ENCODE peak calls at places on chromosome 9, in eight cellular contexts. F, C, P, D, H, L, R and V are unnamed samples. For H3K4me1, the result is how much of the 10 kb centered on the place peaks cover.

GRCh38 chr9:121075251-121076036 is 689 bp downstream of the CNTRL start:
- DNase-seq in F (no peak), C (no peak), P (no peak), D (no peak), H (no peak), L (no peak), R (peak), V (no peak)

GRCh38 chr9:84101892-84102632 is 121.5 kb downstream of the RMI1 start:
- DNase-seq in F (no peak), C (no peak), P (no peak), D (no peak), H (no peak), L (no peak), R (no peak), V (no peak)

GRCh38 chr9:87445646-87446045 is 52.0 kb upstream of the DAPK1 start:
- DNase-seq in F (peak), C (peak), P (peak), D (no peak), H (no peak), L (peak), R (peak), V (no peak)

GRCh38 chr9:121309833-121310425 is 42.0 kb downstream of the GSN start:
- DNase-seq in F (no peak), C (no peak), P (no peak), D (no peak), H (no peak), L (no peak), R (no peak), V (no peak)

GRCh38 chr9:6780690-6781089 is 22.9 kb downstream of the KDM4C start:
- DNase-seq in F (no peak), C (no peak), P (no peak), D (no peak), H (no peak), L (no peak), R (peak), V (no peak)

GRCh38 chr9:121398374-121398773 is 28.3 kb upstream of the STOM start:
- DNase-seq in F (no peak), C (no peak), P (no peak), D (no peak), H (no peak), L (no peak), R (peak), V (no peak)

GRCh38 chr9:92257327-92257726 is 36.2 kb downstream of the IARS1 start:
- DNase-seq in F (no peak), C (no peak), P (no peak), D (no peak), H (no peak), L (no peak), R (no peak), V (no peak)

GRCh38 chr9:124133752-124134151 is 122.2 kb downstream of the LHX2 start:
- DNase-seq in F (peak), C (peak), P (no peak), D (peak), H (no peak), L (peak), R (peak), V (no peak)

GRCh38 chr9:4417578-4418325 is 72.5 kb upstream of the SLC1A1 start:
- DNase-seq in F (no peak), C (no peak), P (no peak), D (no peak), H (no peak), L (no peak), R (peak), V (no peak)

GRCh38 chr9:109181284-109181683 is 14.2 kb upstream of the FRRS1L start:
- DNase-seq in F (no peak), C (no peak), P (peak), D (no peak), H (no peak), L (no peak), R (no peak), V (no peak)

GRCh38 chr9:129383005-129383414 is 204.9 kb upstream of the IER5L start:
- DNase-seq in F (no peak), C (peak), P (no peak), D (peak), H (peak), L (peak), R (no peak), V (no peak)

GRCh38 chr9:12604154-12604825 is 88.9 kb upstream of the TYRP1 start:
- DNase-seq in F (peak), C (no peak), P (no peak), D (no peak), H (no peak), L (no peak), R (no peak), V (no peak)

GRCh38 chr9:36966371-36967097 is 67.5 kb downstream of the PAX5 start:
- DNase-seq in F (no peak), C (no peak), P (no peak), D (no peak), H (no peak), L (no peak), R (no peak), V (no peak)

GRCh38 chr9:134391319-134392231 is 65.3 kb downstream of the RXRA start:
- DNase-seq in F (no peak), C (no peak), P (peak), D (no peak), H (no peak), L (no peak), R (no peak), V (no peak)

GRCh38 chr9:94713446-94714185 is 12.9 kb upstream of the AOPEP start:
- DNase-seq in F (no peak), C (no peak), P (no peak), D (no peak), H (no peak), L (no peak), R (no peak), V (no peak)

GRCh38 chr9:129270205-129270604 is 92.1 kb upstream of the IER5L start:
- DNase-seq in F (no peak), C (no peak), P (peak), D (no peak), H (no peak), L (no peak), R (no peak), V (no peak)

GRCh38 chr9:84970432-84970831 is 300.9 kb downstream of the NTRK2 start:
- DNase-seq in F (peak), C (no peak), P (no peak), D (no peak), H (no peak), L (no peak), R (no peak), V (no peak)

GRCh38 chr9:36818965-36819870 is 214.8 kb downstream of the PAX5 start:
- DNase-seq in F (no peak), C (no peak), P (no peak), D (no peak), H (peak), L (no peak), R (no peak), V (no peak)

GRCh38 chr9:10411272-10411671 is 201.5 kb downstream of the PTPRD start:
- DNase-seq in F (no peak), C (no peak), P (no peak), D (no peak), H (no peak), L (no peak), R (no peak), V (no peak)

GRCh38 chr9:127853312-127854168 is 918 bp downstream of the ENG start:
- DNase-seq in F (no peak), C (no peak), P (no peak), D (no peak), H (no peak), L (no peak), R (no peak), V (no peak)

GRCh38 chr9:127856094-127856740 is 1.8 kb upstream of the ENG start:
- DNase-seq in F (no peak), C (no peak), P (no peak), D (no peak), H (no peak), L (no peak), R (no peak), V (no peak)

GRCh38 chr9:127854169-127854833 is at the start of gene ENG:
- DNase-seq in F (no peak), C (peak), P (no peak), D (peak), H (peak), L (peak), R (peak), V (no peak)

GRCh38 chr9:127857278-127857677 is 2.8 kb upstream of the ENG start:
- DNase-seq in F (no peak), C (no peak), P (no peak), D (no peak), H (no peak), L (no peak), R (no peak), V (no peak)

GRCh38 chr9:127855522-127855921 is 1.1 kb upstream of the ENG start:
- DNase-seq in F (no peak), C (no peak), P (no peak), D (no peak), H (no peak), L (no peak), R (no peak), V (no peak)
- H3K27ac ChIP-seq in F (no peak), C (peak), P (no peak), D (peak), H (peak), L (peak), R (no peak), V (no peak)

GRCh38 chr9:99998866-99999265 is 92.4 kb downstream of the STX17 start:
- DNase-seq in F (no peak), C (no peak), P (no peak), D (no peak), H (no peak), L (no peak), R (no peak), V (no peak)

GRCh38 chr9:99999797-100000196 is 93.3 kb downstream of the STX17 start:
- DNase-seq in F (no peak), C (no peak), P (no peak), D (no peak), H (no peak), L (no peak), R (no peak), V (no peak)

DNA sequence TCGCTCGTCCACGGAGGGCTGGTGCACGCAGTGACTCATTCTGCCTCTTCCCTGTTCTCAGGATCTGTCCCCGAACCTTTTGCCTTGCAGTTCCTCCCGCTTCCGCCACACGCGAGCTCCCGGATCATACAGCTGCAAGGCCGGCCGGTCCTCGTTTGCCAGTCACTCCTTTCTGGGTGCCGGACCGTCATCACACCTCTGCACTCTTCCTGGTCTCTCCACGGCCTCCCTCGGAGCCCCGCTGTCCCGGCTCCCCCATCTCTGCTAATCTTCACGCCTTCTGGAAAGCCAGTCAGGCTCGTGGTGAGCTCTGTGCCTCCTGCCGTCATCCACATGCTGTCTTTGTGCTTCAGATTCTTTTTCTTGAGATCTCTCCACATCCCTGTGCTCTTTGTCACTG is 91.8 kb downstream of the STX17 start:
- DNase-seq in F (no peak), C (no peak), P (no peak), D (no peak), H (no peak), L (peak), R (no peak), V (no peak)
- H3K4me1 ChIP-seq in F (under half), C (under half), P (under half), D (under half), H (under half), L (under half), R (under half), V (under half)

DNA sequence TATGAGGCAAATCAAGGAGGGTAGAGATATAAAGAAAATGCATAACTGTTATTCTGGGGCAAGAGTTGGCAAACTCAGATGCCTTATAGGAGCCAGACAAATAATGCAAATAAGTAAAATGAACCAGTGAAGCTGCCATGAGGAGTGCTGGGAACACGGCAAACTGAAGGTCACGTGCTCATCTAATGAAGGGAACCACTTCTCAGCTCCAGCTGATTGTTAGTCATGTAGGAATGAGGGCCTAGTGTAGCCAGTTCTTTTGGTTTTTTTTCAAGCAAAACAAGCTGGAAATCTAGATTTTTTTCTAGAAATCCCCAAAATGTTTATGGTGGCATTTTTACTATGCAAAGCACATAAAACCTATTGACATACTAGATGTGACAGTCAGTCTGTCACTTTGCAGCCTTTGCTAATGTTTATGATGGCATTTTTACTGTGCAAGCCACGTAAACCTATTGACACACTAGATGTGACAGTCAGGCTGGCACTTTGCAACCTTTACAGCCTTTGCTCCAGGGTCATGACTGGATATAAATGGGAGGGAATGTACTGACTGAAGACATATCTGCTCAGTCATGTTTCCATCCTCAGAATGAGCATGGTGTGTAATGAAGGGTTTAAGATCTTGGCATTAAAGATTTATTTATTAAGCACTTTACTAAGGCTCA is 39.4 kb downstream of the RUSC2 start:
- DNase-seq in F (no peak), C (no peak), P (no peak), D (no peak), H (no peak), L (no peak), R (no peak), V (no peak)
- H3K27ac ChIP-seq in F (peak), C (no peak), P (no peak), D (peak), H (no peak), L (no peak), R (no peak), V (peak)

DNA sequence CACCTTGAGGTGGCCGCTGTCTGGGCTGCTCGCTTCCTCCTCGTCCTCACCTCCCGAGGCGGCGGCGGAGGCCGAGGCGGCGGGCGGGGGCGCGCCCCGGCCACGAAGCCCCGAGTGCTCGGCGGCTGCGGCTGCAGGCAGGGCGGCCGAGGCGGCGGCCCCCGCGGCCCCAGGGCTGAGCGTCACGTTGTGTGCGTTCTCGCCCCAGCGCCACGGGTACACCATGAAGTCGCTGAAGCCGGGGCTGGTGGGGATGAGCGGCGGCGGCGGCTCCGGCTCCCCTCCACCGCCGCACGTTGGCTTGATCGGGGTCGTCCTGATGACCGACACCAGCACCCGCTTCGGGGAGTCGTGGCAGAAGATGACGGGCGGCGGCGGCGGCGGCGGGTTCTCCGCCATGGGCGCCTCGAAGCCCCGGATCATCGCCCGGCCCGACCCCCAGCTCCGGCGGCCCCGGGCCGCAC is 528 bp downstream of the ZNF367 start:
- DNase-seq in F (no peak), C (peak), P (no peak), D (no peak), H (peak), L (no peak), R (no peak), V (no peak)
- H3K4me1 ChIP-seq in F (under half), C (under half), P (half or more), D (under half), H (under half), L (under half), R (under half), V (under half)

DNA sequence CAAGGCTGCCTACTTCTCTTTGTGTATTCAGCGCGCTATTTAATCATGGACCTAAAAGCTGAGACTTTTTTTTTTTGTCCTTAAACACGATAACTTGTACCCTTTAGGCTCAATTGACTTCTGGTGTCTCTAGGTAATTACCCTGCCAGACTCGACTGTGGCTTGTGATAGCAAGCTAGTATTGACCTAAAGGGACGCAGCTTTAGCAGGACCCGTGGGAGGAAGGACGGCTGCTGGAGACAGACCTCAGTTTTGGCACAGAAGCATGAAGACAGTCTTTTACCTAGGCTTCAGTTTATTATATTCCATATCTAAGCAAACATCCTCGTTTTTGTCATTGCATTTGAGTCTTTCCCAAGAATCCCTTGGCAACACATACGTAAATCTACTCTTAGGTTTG is 115.3 kb downstream of the SMC2 start:
- DNase-seq in F (no peak), C (no peak), P (no peak), D (no peak), H (no peak), L (no peak), R (no peak), V (no peak)
- H3K27ac ChIP-seq in F (no peak), C (no peak), P (no peak), D (no peak), H (no peak), L (no peak), R (no peak), V (no peak)

GRCh38 chr9:27629425-27629824 is 56.1 kb upstream of the C9orf72 start:
- DNase-seq in F (no peak), C (no peak), P (no peak), D (no peak), H (no peak), L (no peak), R (no peak), V (no peak)
- H3K4me1 ChIP-seq in F (under half), C (under half), P (under half), D (under half), H (under half), L (under half), R (under half), V (under half)